ENCODE peak calls at places on chromosomes 5 and 9, in four cellular contexts. T, G, W and Y are unnamed samples.

GRCh38 chr9:134407123-134407779 is 81.0 kb downstream of the RXRA start:
- DNase-seq in T (no peak), G (peak), W (peak), Y (peak)

GRCh38 chr9:69857131-69857530 is 36.5 kb downstream of the CFAP95 start:
- DNase-seq in T (no peak), G (no peak), W (no peak), Y (no peak)

GRCh38 chr5:126514159-126515141 is 80.6 kb downstream of the ALDH7A1 start:
- DNase-seq in T (no peak), G (peak), W (no peak), Y (no peak)

GRCh38 chr5:106397700-106398099 is 1273.0 kb downstream of the EFNA5 start:
- DNase-seq in T (no peak), G (no peak), W (no peak), Y (no peak)

GRCh38 chr5:139772392-139772791 is 23.2 kb upstream of the PSD2 start:
- DNase-seq in T (no peak), G (no peak), W (no peak), Y (no peak)

GRCh38 chr9:122923947-122924346 is 7.4 kb downstream of the ZBTB26 start:
- DNase-seq in T (no peak), G (no peak), W (no peak), Y (no peak)

GRCh38 chr5:74556631-74557595 is 83.6 kb downstream of the ENC1 start:
- DNase-seq in T (no peak), G (no peak), W (no peak), Y (no peak)

GRCh38 chr9:124290053-124290581 is 32.4 kb downstream of the NEK6 start:
- DNase-seq in T (no peak), G (no peak), W (no peak), Y (no peak)

GRCh38 chr5:6202615-6203365 is 175.6 kb downstream of the MED10 start:
- DNase-seq in T (peak), G (peak), W (no peak), Y (peak)

DNA sequence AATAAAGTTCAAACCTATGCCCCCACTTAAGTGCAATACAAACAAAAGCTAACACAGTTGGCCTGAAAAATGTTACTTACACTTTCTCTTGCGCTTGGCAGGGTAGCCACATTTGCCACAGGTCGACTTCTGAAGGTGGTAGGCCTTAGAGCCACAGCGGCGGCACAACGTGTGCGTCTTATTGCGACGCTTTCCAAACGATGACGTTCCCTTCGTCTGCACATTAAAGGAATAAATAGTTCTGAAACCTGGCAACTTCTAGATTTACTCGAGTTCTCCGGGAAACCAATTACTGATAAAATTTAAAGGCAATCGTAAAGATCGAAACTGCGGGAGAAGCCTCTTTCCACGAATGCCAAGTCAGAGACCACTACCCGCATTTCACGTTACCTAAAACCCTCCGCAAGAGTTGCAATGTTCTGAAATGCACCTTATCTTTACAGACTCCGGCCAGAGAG is 602 bp downstream of the RPL37 start:
- DNase-seq in T (no peak), G (no peak), W (no peak), Y (no peak)
- TF ChIP-seq SP1 in T (no peak), G (no peak), W (no peak), Y (no peak)

GRCh38 chr5:81752644-81752963 is 1.7 kb upstream of the SSBP2 start:
- DNase-seq in T (no peak), G (no peak), W (no peak), Y (no peak)

GRCh38 chr5:81750308-81751008 is 439 bp downstream of the SSBP2 start:
- DNase-seq in T (no peak), G (no peak), W (no peak), Y (no peak)

GRCh38 chr5:81751009-81751835 is at the start of gene SSBP2:
- DNase-seq in T (peak), G (peak), W (peak), Y (peak)

GRCh38 chr5:81753429-81753828 is 2.5 kb upstream of the SSBP2 start:
- DNase-seq in T (no peak), G (no peak), W (no peak), Y (no peak)

DNA sequence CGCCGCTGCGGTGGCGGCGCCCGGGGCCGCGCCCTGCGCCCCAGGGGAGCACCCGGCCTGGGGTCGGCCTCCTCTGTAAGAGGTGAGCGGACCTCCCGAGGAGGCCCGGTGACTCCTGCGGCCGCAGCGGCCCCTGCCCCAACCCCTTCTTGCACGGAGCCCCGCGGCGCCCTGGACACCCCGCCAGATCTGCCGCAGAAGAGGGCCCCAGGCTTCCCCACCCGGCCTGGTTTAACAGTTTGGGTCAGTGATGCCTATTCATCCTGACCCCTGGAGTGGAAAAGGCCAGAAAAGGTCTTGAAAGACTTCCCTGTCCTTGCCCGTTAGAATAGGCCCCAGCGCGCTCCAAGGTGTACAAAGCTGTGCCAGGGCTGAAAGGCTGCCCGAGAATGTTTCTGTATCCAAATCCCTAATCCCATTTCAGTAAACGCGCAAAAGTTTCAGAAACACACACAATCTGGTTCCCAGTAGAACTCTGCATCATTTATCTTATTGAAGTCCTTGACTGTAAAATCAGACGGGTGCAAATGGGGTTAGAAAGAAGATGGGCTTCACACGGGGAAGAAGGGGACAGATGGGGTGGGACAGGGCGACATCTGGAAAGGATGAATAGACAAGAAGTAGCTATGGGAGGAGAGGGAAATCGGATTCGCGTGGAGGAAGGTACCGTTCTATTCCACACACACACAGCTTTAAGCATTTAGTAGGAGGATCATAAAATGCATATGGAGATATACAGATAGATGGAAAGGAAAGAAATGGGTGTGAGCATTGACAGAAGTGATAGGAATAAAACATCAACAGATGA is 1.1 kb upstream of the SSBP2 start:
- DNase-seq in T (no peak), G (no peak), W (no peak), Y (no peak)
- TF ChIP-seq TCF7 in T (no peak), G (no peak), W (no peak), Y (no peak)

GRCh38 chr9:98962181-98962560 is 18.5 kb downstream of the COL15A1 start:
- DNase-seq in T (no peak), G (no peak), W (no peak), Y (no peak)
- TF ChIP-seq NR2C2 in T (no peak), G (no peak), W (no peak), Y (no peak)

GRCh38 chr5:32690153-32690552 is 21.0 kb upstream of the NPR3 start:
- DNase-seq in T (peak), G (no peak), W (no peak), Y (no peak)
- TF ChIP-seq SP1 in T (no peak), G (no peak), W (no peak), Y (no peak)

GRCh38 chr5:96683810-96684209 is 21.6 kb downstream of the CAST start:
- DNase-seq in T (no peak), G (no peak), W (no peak), Y (no peak)

GRCh38 chr5:96690906-96691305 is 28.7 kb downstream of the CAST start:
- DNase-seq in T (no peak), G (no peak), W (no peak), Y (no peak)

GRCh38 chr5:96687080-96687479 is 24.9 kb downstream of the CAST start:
- DNase-seq in T (no peak), G (no peak), W (no peak), Y (no peak)

GRCh38 chr5:96691503-96692303 is 29.5 kb downstream of the CAST start:
- DNase-seq in T (peak), G (no peak), W (no peak), Y (no peak)

GRCh38 chr5:96687812-96688453 is 25.8 kb downstream of the CAST start:
- DNase-seq in T (peak), G (peak), W (no peak), Y (no peak)
- TF ChIP-seq TCF7 in T (no peak), G (no peak), W (no peak), Y (no peak)

DNA sequence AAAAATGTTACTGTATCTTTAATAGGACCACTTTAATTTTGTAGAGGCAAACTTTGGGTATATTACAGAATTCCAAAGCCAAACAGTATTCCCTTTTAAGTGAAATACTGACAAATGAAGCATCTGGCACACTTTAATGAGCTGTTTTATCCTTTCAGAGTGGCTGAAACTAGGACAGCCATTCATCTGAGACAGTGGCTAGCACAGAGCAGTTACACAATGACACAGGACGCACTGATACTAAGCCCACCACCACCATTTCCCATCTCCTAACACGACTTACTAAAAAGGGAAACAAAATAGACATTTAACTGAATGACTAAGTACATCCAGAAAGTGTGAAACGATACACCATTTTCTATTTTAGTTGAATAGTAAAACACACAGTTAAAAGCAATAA is 120.4 kb upstream of the RETREG1 start:
- DNase-seq in T (peak), G (no peak), W (no peak), Y (no peak)
- TF ChIP-seq NR2C2 in T (no peak), G (no peak), W (no peak), Y (no peak)